ENCODE peak calls at places on chromosomes 6 and 20, in seven cellular contexts. X is breast epithelium; J is naive thymus-derived CD4-positive, alpha-beta T cell; F is sigmoid colon; S is mucosa of descending colon; E is SK-N-SH; P is fibroblast of lung. H is an unnamed sample.

GRCh38 chr6:140879861-140880260 is 1252.9 kb upstream of the GJE1 start:
- DNase-seq in F (no peak), E (no peak), X (no peak), P (peak; percentile 62), J (no peak), S (no peak), H (no peak)

GRCh38 chr6:2245954-2246863 is 804 bp upstream of the GMDS start:
- DNase-seq in P (peak; percentile 60), J (peak; percentile 10), S (peak; percentile 93), F (peak; percentile 86), X (peak; percentile 86), E (peak; percentile 32), H (peak; percentile 91)

GRCh38 chr6:75437451-75438185 is 56.0 kb downstream of the FILIP1 start:
- DNase-seq in P (peak; percentile 86), S (no peak), J (no peak), E (no peak), X (no peak), F (no peak), H (no peak)

GRCh38 chr6:113065606-113066005 is 718.5 kb downstream of the RFPL4B start:
- DNase-seq in X (no peak), J (no peak), P (peak; percentile 77), S (no peak), F (no peak), E (no peak), H (no peak)

GRCh38 chr6:169328112-169328801 is 74.6 kb upstream of the THBS2 start:
- DNase-seq in E (no peak), P (peak; percentile 84), S (no peak), X (no peak), F (no peak), J (no peak), H (peak; percentile 43)

GRCh38 chr6:16524380-16524707 is 236.9 kb downstream of the ATXN1 start:
- DNase-seq in E (no peak), F (no peak), J (no peak), X (no peak), P (peak; percentile 95), S (no peak), H (no peak)

GRCh38 chr20:51456511-51457280 is 85.8 kb downstream of the NFATC2 start:
- DNase-seq in E (peak; percentile 89), S (peak; percentile 92), F (peak; percentile 98), X (peak; percentile 95), J (no peak), P (peak; percentile 95), H (peak; percentile 89)

GRCh38 chr20:23157741-23158140 is 71.6 kb upstream of the CD93 start:
- DNase-seq in F (no peak), P (peak; percentile 50), J (no peak), E (no peak), X (no peak), S (no peak), H (peak; percentile 33)

GRCh38 chr6:26033132-26033941 is 53.9 kb upstream of the HFE start:
- DNase-seq in S (peak; percentile 69), J (peak; percentile 48), E (peak; percentile 79), X (peak; percentile 64), F (peak; percentile 84), P (peak; percentile 99), H (peak; percentile 91)

GRCh38 chr6:157994126-157994795 is 12.6 kb downstream of the SYNJ2 start:
- DNase-seq in X (no peak), F (peak; percentile 50), S (no peak), J (no peak), E (no peak), P (no peak), H (no peak)

GRCh38 chr6:1724616-1725015 is 114.9 kb downstream of the FOXC1 start:
- DNase-seq in E (no peak), J (no peak), S (peak; percentile 93), F (no peak), X (peak; percentile 84), P (no peak), H (peak; percentile 72)

GRCh38 chr6:47292944-47293343 is 16.8 kb downstream of the TNFRSF21 start:
- DNase-seq in E (no peak), J (no peak), P (peak; percentile 51), X (no peak), S (no peak), F (no peak), H (no peak)

GRCh38 chr20:58759947-58760346 is 67.3 kb downstream of the NPEPL1 start:
- DNase-seq in J (no peak), S (no peak), P (no peak), E (no peak), F (no peak), X (no peak), H (no peak)

GRCh38 chr6:20907486-20908071 is 373.3 kb downstream of the CDKAL1 start:
- DNase-seq in J (no peak), F (no peak), P (no peak), S (no peak), E (no peak), X (no peak), H (peak; percentile 33)

DNA sequence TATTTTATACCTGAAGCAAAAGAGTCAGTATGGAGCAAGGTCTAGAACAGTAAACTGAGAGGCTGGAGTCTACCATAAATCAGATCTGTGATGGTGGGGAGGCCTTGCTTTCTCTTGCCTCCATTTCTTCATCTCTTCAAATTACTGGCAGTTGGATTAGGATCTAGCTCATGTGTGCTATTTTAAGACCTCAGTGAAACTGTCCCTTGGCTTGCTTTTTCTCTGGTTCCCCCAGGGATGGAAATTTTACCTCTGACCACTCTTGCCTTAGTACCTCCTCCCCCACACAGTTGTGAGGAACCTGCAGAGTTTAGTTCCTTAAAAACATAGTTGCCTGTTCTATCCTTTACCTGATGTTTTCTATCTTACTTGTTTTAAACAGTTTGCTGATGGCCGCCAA is 8.5 kb downstream of the TMEM14B start:
- DNase-seq in S (no peak), F (no peak), E (no peak), P (no peak), X (no peak), J (no peak), H (no peak)
- H3K4me1 ChIP-seq in S (no peaks in the 10 kb centered on the region), F (no peaks in the 10 kb centered on the region), E (no peaks in the 10 kb centered on the region), P (peaks cover 3% of the 10 kb centered on the region), X (no peaks in the 10 kb centered on the region), J (peaks cover 8% of the 10 kb centered on the region), H (no peaks in the 10 kb centered on the region)

GRCh38 chr20:10660661-10661060 is 13.1 kb downstream of the JAG1 start:
- DNase-seq in P (no peak), E (no peak), J (no peak), S (no peak), X (no peak), F (peak; percentile 79), H (no peak)
- H3K4me1 ChIP-seq in P (peaks cover 4% of the 10 kb centered on the region), E (no peaks in the 10 kb centered on the region), J (no peaks in the 10 kb centered on the region), S (peaks cover 13% of the 10 kb centered on the region), X (no peaks in the 10 kb centered on the region), F (peaks cover 82% of the 10 kb centered on the region), H (peaks cover 32% of the 10 kb centered on the region)

GRCh38 chr20:57671662-57672061 is 38.2 kb downstream of the PMEPA1 start:
- DNase-seq in S (no peak), X (no peak), F (no peak), J (no peak), P (no peak), E (peak; percentile 57), H (no peak)
- H3K4me1 ChIP-seq in S (peaks cover 17% of the 10 kb centered on the region), X (no peaks in the 10 kb centered on the region), F (no peaks in the 10 kb centered on the region), J (no peaks in the 10 kb centered on the region), P (no peaks in the 10 kb centered on the region), E (peaks cover 85% of the 10 kb centered on the region), H (peaks cover 24% of the 10 kb centered on the region)

GRCh38 chr6:11201015-11201414 is 31.5 kb downstream of the NEDD9 start:
- DNase-seq in E (no peak), P (no peak), S (no peak), F (no peak), X (no peak), J (no peak), H (no peak)

GRCh38 chr6:11202513-11203305 is 29.8 kb downstream of the NEDD9 start:
- DNase-seq in E (no peak), X (no peak), P (no peak), J (no peak), F (no peak), S (no peak), H (no peak)

GRCh38 chr6:11201772-11202512 is 30.5 kb downstream of the NEDD9 start:
- DNase-seq in P (no peak), J (no peak), S (no peak), X (no peak), E (no peak), F (no peak), H (no peak)

GRCh38 chr6:11198663-11199603 is 33.5 kb downstream of the NEDD9 start:
- DNase-seq in F (no peak), J (no peak), X (no peak), E (no peak), P (no peak), S (no peak), H (no peak)

DNA sequence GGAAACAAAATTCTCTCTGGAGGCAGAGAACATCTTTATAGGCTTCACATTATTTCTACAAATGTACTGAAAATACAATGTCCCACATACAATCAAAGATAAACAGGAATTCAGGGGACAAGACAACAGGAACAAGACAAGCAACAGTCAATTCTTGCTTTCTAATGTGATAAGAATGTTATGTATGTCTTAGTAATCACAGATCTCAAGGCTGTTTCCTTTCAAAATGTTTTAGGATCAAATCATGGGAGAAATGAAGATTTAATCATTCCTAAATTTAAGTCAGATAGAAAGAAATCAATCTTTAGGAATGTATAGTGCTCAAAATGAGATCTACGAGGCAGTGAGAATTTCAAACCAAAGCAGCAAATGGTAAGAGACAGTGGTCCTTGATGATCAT is 32.1 kb downstream of the NEDD9 start:
- DNase-seq in X (no peak), S (no peak), J (no peak), F (no peak), E (no peak), P (no peak), H (no peak)
- H3K4me1 ChIP-seq in X (no peaks in the 10 kb centered on the region), S (peaks cover 4% of the 10 kb centered on the region), J (peaks cover 11% of the 10 kb centered on the region), F (peaks cover 15% of the 10 kb centered on the region), E (peaks cover 31% of the 10 kb centered on the region), P (peaks cover 41% of the 10 kb centered on the region), H (peaks cover 74% of the 10 kb centered on the region)

DNA sequence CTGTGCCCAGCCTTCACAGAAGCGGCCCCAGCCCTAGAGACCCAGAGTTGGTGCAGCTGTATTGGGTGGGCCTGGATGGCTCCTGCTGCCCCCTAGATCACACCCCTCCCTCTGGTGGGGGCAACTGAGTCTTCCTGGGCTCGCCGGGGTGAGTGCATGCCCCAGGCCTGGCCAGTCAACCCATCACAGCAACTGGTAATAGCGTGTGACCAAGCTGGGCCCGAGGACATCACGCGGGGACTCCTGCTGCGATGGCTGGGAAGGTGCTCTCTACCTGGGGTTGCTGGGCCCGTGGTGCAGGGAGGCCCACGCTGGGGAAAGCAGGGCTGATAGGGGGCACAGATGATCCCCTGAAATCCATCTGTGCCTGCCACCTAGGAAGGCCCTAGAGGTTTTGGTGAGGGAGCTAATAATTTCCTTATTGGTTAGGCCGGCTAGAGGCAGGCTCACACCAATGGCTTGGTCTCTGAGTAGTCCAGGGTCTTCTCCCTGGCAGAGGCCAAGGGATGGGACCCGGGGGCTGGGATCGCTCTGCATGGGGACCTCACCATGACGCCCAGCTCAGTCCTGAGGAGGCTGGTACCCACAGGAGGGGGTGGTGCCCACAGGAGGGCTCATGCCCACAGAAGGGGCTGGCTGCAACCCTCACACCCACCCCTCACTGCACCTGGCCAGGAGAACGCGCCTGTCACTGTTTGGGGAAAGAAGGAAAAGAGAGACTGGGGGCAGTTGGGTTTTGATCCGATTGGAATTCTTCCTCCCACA is 103.9 kb downstream of the ASXL1 start:
- DNase-seq in X (no peak), E (no peak), F (no peak), S (no peak), J (no peak), P (no peak), H (no peak)
- H3K4me1 ChIP-seq in X (peaks cover 13% of the 10 kb centered on the region), E (peaks cover 56% of the 10 kb centered on the region), F (peaks cover 81% of the 10 kb centered on the region), S (peaks cover 42% of the 10 kb centered on the region), J (no peaks in the 10 kb centered on the region), P (peaks cover 11% of the 10 kb centered on the region), H (peaks cover 51% of the 10 kb centered on the region)